ENCODE peak calls at places on chromosomes 5 and 9, in ten cellular contexts. D, H, Q, B, Y, K, W, J, A and V are unnamed samples.

GRCh38 chr5:32869216-32869615 is 158.1 kb downstream of the NPR3 start:
- DNase-seq in D (no peak), Y (no peak), J (no peak), K (no peak), Q (peak), A (no peak), B (no peak), H (peak), W (peak), V (no peak)

GRCh38 chr9:131731237-131731995 is 8.5 kb downstream of the RAPGEF1 start:
- DNase-seq in W (no peak), J (no peak), Y (no peak), D (no peak), Q (peak), A (no peak), H (no peak), B (peak), K (no peak), V (no peak)

GRCh38 chr9:127785933-127786772 is at the start of gene CDK9:
- DNase-seq in A (peak), D (peak), W (no peak), J (peak), H (peak), Y (peak), B (peak), Q (peak), K (peak), V (peak)

GRCh38 chr5:138212828-138213160 is 329 bp downstream of the CDC23 start:
- DNase-seq in K (no peak), J (no peak), W (no peak), D (no peak), B (no peak), Y (no peak), H (peak), Q (peak), A (no peak), V (no peak)

GRCh38 chr5:124741711-124742496 is 4.5 kb downstream of the ZNF608 start:
- DNase-seq in W (peak), A (no peak), J (no peak), B (peak), K (no peak), Y (no peak), H (peak), D (peak), Q (peak), V (no peak)

GRCh38 chr9:83219154-83219923 is 156.4 kb upstream of the RASEF start:
- DNase-seq in D (peak), Q (peak), J (peak), H (peak), Y (peak), B (peak), K (peak), A (peak), W (no peak), V (peak)

GRCh38 chr5:103014983-103015382 is 105.0 kb downstream of the GIN1 start:
- DNase-seq in J (no peak), W (peak), Y (no peak), Q (peak), B (no peak), D (no peak), H (peak), K (no peak), A (no peak), V (no peak)

GRCh38 chr5:56670916-56671315 is 144.4 kb upstream of the MAP3K1 start:
- DNase-seq in J (no peak), A (no peak), H (no peak), B (peak), Y (no peak), W (no peak), K (no peak), Q (peak), D (no peak), V (no peak)

GRCh38 chr5:167587768-167588167 is 703.7 kb upstream of the WWC1 start:
- DNase-seq in B (peak), D (no peak), K (no peak), H (peak), J (no peak), Y (no peak), W (no peak), Q (peak), A (no peak), V (peak)

GRCh38 chr9:3848445-3849114 is 322.8 kb upstream of the RFX3 start:
- DNase-seq in D (no peak), A (no peak), W (no peak), B (peak), J (no peak), Y (no peak), K (peak), H (peak), Q (peak), V (peak)

GRCh38 chr5:116272281-116272941 is 187.6 kb downstream of the COMMD10 start:
- DNase-seq in A (no peak), J (no peak), B (no peak), D (no peak), K (no peak), W (no peak), Y (no peak), H (peak), Q (peak), V (no peak)

GRCh38 chr5:10478436-10478835 is 36.8 kb downstream of the ROPN1L start:
- DNase-seq in Q (no peak), H (peak), W (no peak), Y (no peak), A (no peak), K (no peak), D (no peak), B (no peak), J (no peak), V (no peak)

GRCh38 chr5:152094076-152094475 is 169.4 kb upstream of the GLRA1 start:
- DNase-seq in A (no peak), D (no peak), Q (no peak), J (no peak), Y (no peak), H (no peak), W (no peak), K (no peak), B (no peak), V (no peak)

GRCh38 chr5:10118150-10118549 is 131.5 kb downstream of the ATPSCKMT start:
- DNase-seq in B (no peak), D (no peak), W (no peak), K (no peak), Y (no peak), H (no peak), Q (peak), J (no peak), A (no peak), V (no peak)

GRCh38 chr9:87212563-87213154 is 265.4 kb upstream of the GAS1 start:
- DNase-seq in A (no peak), H (peak), J (no peak), D (no peak), Y (no peak), K (no peak), W (no peak), Q (peak), B (peak), V (no peak)

GRCh38 chr5:153902026-153902425 is 136.7 kb downstream of the FAM114A2 start:
- DNase-seq in B (no peak), D (no peak), K (no peak), J (no peak), Y (no peak), Q (peak), W (no peak), A (no peak), H (peak), V (no peak)

GRCh38 chr9:85541876-85542275 is 199.9 kb downstream of the AGTPBP1 start:
- DNase-seq in D (no peak), K (no peak), Q (no peak), H (no peak), W (no peak), A (no peak), B (no peak), J (no peak), Y (no peak), V (no peak)

GRCh38 chr9:33924978-33925797 is 108.2 kb downstream of the UBE2R2 start:
- DNase-seq in A (no peak), Q (peak), K (no peak), D (peak), H (peak), B (peak), J (peak), W (peak), Y (no peak), V (peak)

GRCh38 chr5:173329370-173330150 is 1.3 kb upstream of the STC2 start:
- DNase-seq in H (no peak), D (no peak), A (no peak), B (no peak), Y (no peak), K (peak), Q (no peak), J (no peak), W (no peak), V (peak)

DNA sequence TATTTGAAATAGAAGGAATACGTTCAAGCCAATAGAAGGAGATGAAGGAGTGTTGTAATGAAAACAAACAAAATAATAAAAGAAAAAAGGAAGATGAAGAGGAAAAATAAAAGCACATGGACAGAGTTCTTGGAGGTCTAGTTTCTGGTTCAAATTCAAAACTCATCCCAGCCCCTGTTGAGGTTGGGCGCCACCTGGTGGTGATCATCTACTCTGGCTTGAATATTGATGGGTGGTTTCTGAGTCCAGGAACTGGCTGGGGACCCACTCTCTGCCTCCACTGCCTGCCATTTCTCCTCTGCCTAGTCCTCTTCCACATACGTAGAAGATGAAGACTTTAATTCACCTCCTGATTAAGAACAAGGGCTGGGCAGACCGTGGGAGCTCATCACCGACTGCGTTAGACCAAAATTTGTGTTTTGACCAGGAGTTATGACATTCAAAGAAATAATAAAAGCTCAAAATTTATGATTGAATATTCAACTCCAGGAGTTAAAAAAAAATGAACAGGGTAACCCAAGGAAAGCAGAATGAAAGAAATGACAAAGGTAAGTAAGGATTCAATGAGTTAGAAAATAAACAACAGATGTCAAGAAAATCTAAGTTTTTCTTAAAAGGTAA is 99.0 kb upstream of the SLC1A3 start:
- DNase-seq in W (no peak), K (no peak), J (peak), D (peak), H (peak), B (peak), Y (peak), Q (peak), A (peak), V (peak)
- TF ChIP-seq CTCF in W (peak), K (peak), J (peak), D (peak), H (peak), B (peak), Y (peak), Q (peak), A (peak), V (peak)

DNA sequence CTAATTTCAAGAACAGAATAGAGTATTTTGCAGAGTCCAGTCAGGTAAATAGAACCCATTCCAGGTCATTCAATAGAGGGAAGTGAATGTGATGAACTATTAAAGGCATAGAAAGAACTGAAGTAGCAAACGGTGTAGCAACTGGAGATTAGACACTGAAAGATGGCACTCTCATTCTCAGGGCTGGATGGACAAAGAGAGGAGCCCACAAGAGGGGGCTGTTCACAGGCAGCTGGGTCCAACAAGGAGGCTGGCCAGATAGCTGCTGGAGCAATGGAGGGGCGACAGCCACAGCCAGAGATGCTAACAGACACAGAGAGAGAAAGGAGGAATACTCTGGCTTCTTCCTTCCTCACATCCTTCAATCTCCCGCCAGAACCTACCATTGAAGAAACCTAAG is 93.1 kb upstream of the SMARCA2 start:
- DNase-seq in H (no peak), Y (no peak), D (no peak), A (no peak), J (no peak), B (no peak), W (no peak), Q (no peak), K (no peak), V (no peak)
- TF ChIP-seq CTCF in H (peak), Y (no peak), D (no peak), A (no peak), J (no peak), B (no peak), W (no peak), Q (no peak), K (no peak), V (no peak)

DNA sequence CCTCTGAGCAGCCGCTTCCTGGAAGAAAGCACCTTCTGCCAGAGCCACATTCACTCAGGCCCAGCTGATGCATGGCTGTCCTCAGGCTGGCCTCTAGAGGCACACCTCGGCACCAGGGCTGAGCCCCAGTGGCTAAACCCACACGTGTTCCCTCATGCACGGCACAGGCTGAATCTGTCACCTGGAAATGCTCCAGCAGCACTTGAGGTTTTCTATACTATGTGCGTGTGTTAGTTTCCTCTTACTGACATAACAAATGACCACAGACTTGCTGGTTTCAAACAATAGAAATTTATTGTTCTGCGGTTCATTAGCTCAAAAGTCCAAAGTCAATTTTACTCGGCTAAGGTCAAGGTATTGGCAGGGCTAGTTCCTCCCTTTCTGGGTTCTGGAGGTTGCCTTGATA is 141.4 kb downstream of the LRRC70 start:
- DNase-seq in Q (peak), Y (no peak), J (no peak), H (no peak), W (peak), K (no peak), A (no peak), B (peak), D (no peak), V (peak)
- TF ChIP-seq CTCF in Q (peak), Y (no peak), J (peak), H (no peak), W (peak), K (no peak), A (peak), B (peak), D (no peak), V (no peak)

GRCh38 chr5:59496524-59497134 is 396.9 kb downstream of the PDE4D start:
- DNase-seq in W (no peak), K (no peak), A (no peak), Q (peak), J (no peak), B (no peak), H (peak), D (no peak), Y (peak), V (peak)
- TF ChIP-seq CTCF in W (peak), K (no peak), A (peak), Q (peak), J (no peak), B (peak), H (peak), D (peak), Y (no peak), V (peak)

DNA sequence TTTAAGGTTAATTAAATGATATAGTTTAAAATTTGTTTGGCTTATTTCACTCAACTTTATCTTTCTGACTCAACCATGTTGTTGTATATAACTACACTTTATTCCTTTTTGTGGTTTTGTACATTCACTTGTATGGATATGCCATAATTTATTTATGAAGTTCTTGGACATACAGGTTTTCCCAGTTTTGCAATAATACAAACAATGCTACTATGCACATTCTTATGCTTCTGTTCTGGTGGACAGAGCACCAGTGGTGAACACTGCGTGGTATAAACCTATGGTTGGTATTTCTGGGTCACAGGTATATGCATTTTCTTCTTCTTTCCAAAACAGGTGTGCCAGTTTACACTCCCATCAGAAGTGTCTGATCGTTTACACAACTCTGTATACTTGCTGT is 35.7 kb upstream of the TRIM14 start:
- DNase-seq in Q (no peak), D (no peak), H (no peak), J (no peak), B (peak), A (no peak), W (no peak), K (no peak), Y (no peak), V (no peak)
- TF ChIP-seq CTCF in Q (no peak), D (no peak), H (no peak), J (no peak), B (no peak), A (no peak), W (no peak), K (no peak), Y (no peak), V (no peak)

GRCh38 chr5:114308017-114308416 is 53.9 kb upstream of the KCNN2 start:
- DNase-seq in Q (no peak), W (no peak), H (no peak), D (no peak), K (no peak), B (no peak), Y (no peak), J (no peak), A (no peak), V (no peak)

GRCh38 chr5:114308508-114308907 is 53.4 kb upstream of the KCNN2 start:
- DNase-seq in Q (no peak), K (no peak), J (no peak), A (no peak), D (no peak), W (no peak), Y (no peak), H (no peak), B (no peak), V (no peak)

GRCh38 chr5:114310666-114311065 is 51.2 kb upstream of the KCNN2 start:
- DNase-seq in B (no peak), J (no peak), D (no peak), K (no peak), Q (no peak), W (no peak), A (no peak), Y (no peak), H (no peak), V (no peak)

DNA sequence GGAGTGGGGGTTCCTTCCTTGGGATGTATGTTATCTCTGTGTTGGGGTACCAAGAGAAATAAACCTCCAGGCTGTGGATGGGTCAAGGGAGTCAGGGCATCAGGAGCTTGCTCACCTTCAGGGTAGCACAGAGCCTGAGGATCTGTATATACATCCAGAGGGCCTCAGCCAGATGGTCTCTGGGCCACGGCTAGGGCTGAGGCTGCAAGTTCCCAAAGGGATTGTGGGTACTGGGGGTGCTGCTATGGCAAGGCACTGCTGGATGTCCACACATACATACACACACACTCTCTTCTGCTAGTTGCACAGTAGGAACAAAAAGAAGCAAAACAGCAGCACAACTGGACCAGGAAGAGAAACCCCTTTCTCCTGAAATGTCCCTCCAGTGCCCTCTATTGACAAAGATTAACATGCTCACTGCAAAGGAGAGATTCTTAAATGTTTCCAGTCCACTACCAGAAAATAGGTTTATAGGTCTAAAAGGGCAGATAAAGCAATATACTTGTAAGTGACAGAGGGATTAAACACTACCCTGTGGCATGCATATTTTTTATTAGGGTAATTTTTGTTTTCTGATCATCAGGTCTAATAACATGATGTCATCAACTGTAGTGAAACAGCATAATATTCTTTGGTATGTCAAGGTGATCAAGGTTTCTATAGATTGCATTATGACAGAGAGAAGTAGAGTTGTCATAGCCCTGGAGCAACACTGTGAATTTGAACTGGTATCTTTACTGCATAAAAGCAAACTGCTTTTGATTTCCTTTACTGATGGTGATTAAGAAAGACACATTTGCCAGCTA is 56.3 kb upstream of the KCNN2 start:
- DNase-seq in B (peak), H (peak), J (no peak), Q (peak), K (no peak), A (no peak), W (peak), D (no peak), Y (no peak), V (peak)
- TF ChIP-seq CTCF in B (peak), H (peak), J (peak), Q (peak), K (no peak), A (peak), W (peak), D (peak), Y (no peak), V (no peak)

DNA sequence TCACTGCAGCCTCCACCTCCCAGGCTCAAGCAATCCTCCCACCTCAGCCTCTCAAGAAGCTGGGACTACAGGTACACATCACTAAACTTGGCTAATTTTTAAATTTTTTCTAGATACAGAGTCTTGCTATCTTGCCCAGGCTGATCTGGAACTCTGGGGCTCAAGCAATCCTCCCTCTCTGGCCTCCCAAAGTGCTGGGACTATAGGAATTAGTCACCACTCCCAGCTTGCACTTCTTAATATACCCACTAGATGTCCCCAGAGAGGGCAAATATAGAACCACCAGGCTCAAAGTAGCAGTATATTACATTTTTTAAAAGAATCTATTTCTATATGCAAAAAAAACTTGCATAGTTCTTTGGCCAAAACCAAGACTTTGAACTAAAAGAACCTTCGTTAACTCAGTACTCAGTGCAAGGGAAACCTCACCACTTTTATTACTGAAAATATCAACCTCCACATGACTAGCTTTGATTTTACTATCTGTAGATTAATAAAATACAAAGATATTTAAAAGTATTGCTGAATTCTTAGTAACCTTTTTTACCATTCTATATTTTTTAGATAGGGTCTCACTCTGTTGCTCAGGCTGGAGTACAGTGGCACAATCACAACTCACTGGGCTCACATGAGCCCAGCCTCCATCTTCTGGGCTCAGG is 25.8 kb upstream of the HSD17B3 start:
- DNase-seq in Y (no peak), H (peak), J (no peak), D (peak), Q (peak), W (peak), A (no peak), K (no peak), B (peak), V (peak)
- TF ChIP-seq CTCF in Y (peak), H (peak), J (peak), D (peak), Q (peak), W (peak), A (peak), K (peak), B (peak), V (peak)

DNA sequence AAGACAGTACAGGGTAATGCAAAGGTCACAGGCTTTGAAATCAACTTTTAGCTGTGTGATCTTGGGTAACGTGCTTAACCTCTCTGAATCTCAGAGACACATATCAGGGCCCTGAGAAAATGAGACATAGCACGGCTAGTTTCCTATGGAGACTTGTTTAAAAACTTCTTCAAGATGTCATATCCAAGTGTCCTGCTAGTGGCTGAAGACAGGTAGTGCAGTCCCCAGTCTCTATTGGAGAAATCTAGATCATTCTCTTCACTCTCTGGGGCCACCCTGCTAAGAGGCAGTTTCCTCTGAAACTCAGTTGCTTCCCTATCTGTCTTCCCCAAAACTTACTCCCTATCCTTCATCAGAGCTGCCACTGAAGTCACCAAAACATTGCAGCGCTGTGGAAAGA is 30.3 kb upstream of the GRXCR2 start:
- DNase-seq in A (no peak), Y (no peak), B (peak), J (no peak), H (no peak), K (no peak), Q (no peak), D (no peak), W (no peak), V (no peak)
- TF ChIP-seq CTCF in A (no peak), Y (no peak), B (peak), J (peak), H (peak), K (peak), Q (peak), D (no peak), W (peak), V (peak)